ENCODE peak calls at places on chromosomes 5 and 9, in five cellular contexts. C is lung, B is OCI-LY7, K is A549, O is Peyer's patch. E is an unnamed sample.
A peak's percentile ranks its signal among the peaks of the same experiment; 100 is the strongest.

GRCh38 chr9:125674981-125675973 is 31.7 kb downstream of the MAPKAP1 start:
- DNase-seq in C (no peak), B (no peak), K (peak; percentile 72), O (no peak), E (no peak)

GRCh38 chr5:127332250-127332649 is 41.7 kb downstream of the MEGF10 start:
- DNase-seq in C (no peak), B (no peak), K (no peak), O (no peak), E (no peak)

GRCh38 chr9:3177362-3177761 is 333.5 kb upstream of the PUM3 start:
- DNase-seq in C (no peak), B (no peak), K (no peak), O (no peak), E (no peak)

GRCh38 chr9:115035872-115036612 is 81.9 kb downstream of the TNC start:
- DNase-seq in C (no peak), B (no peak), K (no peak), O (no peak), E (peak; percentile 72)

GRCh38 chr5:173242079-173242478 is 7.1 kb upstream of the NKX2-5 start:
- DNase-seq in C (no peak), B (no peak), K (no peak), O (no peak), E (no peak)

GRCh38 chr5:139147743-139148079 is 50.5 kb downstream of the SIL1 start:
- DNase-seq in C (peak; percentile 59), B (no peak), K (no peak), O (no peak), E (no peak)

GRCh38 chr5:104706570-104706969 is 1144.0 kb upstream of the NUDT12 start:
- DNase-seq in C (no peak), B (no peak), K (no peak), O (no peak), E (no peak)

GRCh38 chr9:124454296-124454695 is 4.0 kb downstream of the ADGRD2 start:
- DNase-seq in C (no peak), B (no peak), K (no peak), O (no peak), E (no peak)

GRCh38 chr9:133737071-133737773 is 930 bp downstream of the SARDH start:
- DNase-seq in C (no peak), B (no peak), K (no peak), O (no peak), E (no peak)

GRCh38 chr9:133738806-133739150 is 626 bp upstream of the SARDH start:
- DNase-seq in C (no peak), B (no peak), K (no peak), O (no peak), E (no peak)

GRCh38 chr9:133735894-133736293 is 2.3 kb downstream of the SARDH start:
- DNase-seq in C (no peak), B (no peak), K (no peak), O (no peak), E (no peak)

GRCh38 chr9:133738039-133738805 is at the start of gene SARDH:
- DNase-seq in C (peak; percentile 63), B (peak; percentile 24), K (no peak), O (peak; percentile 63), E (no peak)

GRCh38 chr9:133737774-133738038 is 446 bp downstream of the SARDH start:
- DNase-seq in C (no peak), B (no peak), K (no peak), O (no peak), E (no peak)
- H3K4me3 ChIP-seq in C (no peak overlapping the region), B (no peak overlapping the region), K (no peak overlapping the region), O (peak overlapping the region; percentile 30), E (no peak overlapping the region)

DNA sequence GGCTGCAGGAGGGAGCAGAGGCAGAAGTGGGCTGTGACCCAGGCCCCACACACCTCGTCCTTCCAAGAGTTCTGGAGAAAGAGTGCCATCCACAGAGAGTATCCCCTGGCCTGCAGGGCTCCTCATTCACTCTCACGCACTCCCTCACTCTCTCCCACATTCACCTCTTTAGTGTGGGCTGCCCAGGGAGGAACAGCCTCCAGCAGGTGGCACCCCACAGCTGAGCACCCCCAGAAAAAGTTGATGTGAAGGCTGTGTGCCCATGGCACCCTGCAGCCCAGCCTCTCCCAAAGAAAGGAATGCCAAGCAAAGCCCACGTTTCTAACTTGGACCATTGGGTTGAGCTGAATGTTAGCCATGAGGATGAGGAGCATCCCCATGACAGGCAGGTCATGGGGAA is 4.5 kb upstream of the SHC3 start:
- DNase-seq in C (no peak), B (no peak), K (no peak), O (peak; percentile 34), E (no peak)
- TF ChIP-seq CTCF in C (no peak), B (peak; percentile 26), K (no peak), O (no peak), E (peak; percentile 27)

GRCh38 chr9:94159069-94159915 is 75.0 kb downstream of the PTPDC1 start:
- DNase-seq in C (no peak), B (no peak), K (no peak), O (no peak), E (no peak)

GRCh38 chr9:94157408-94157801 is 73.1 kb downstream of the PTPDC1 start:
- DNase-seq in C (no peak), B (no peak), K (no peak), O (no peak), E (no peak)

GRCh38 chr9:94160594-94161501 is 76.6 kb downstream of the PTPDC1 start:
- DNase-seq in C (no peak), B (peak; percentile 30), K (peak; percentile 39), O (no peak), E (no peak)

GRCh38 chr9:94153905-94154304 is 69.6 kb downstream of the PTPDC1 start:
- DNase-seq in C (no peak), B (peak; percentile 84), K (no peak), O (peak; percentile 66), E (no peak)

GRCh38 chr9:94156549-94157407 is 72.5 kb downstream of the PTPDC1 start:
- DNase-seq in C (peak; percentile 78), B (no peak), K (peak; percentile 83), O (peak; percentile 68), E (no peak)
- H3K4me3 ChIP-seq in C (no peak overlapping the region), B (no peak overlapping the region), K (no peak overlapping the region), O (no peak overlapping the region), E (no peak overlapping the region)

DNA sequence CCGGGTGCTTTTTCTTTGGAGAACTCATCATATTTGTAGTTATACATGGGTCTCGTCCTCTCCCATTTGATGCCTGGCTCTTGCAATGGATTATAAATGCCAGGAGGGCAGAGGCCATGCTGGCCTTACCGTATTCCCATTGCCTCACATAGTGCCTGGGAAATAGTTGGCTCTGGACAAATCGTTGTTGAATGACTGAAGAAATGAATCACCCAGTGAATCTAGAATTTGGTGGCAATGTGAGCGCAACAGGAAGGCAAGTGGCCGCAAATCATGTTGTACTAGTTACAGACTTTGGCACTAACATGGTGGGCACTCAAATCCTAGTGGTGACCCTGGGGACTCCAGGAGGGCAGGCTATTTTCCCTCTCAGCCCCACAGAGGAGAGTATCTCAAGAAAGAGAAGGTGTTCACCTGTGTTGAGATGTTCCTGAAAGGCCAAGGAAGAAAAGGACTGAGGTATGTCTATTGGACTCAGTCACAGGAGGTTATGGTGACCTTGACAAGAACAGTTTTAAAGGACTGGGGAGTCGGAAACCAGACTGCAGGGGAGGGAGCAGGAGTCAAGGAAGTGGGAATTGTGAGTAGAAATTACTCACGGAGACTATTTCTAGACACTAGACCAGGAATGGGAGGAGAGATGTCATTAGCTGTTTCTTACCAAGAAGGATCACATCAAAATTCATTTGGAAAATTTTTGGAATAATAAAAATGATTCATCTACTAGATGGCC is 61.7 kb upstream of the COL15A1 start:
- DNase-seq in C (no peak), B (no peak), K (no peak), O (no peak), E (no peak)
- TF ChIP-seq CTCF in C (no peak), B (no peak), K (no peak), O (no peak), E (no peak)

GRCh38 chr5:58455495-58455894 is 4.4 kb downstream of the PLK2 start:
- DNase-seq in C (no peak), B (no peak), K (no peak), O (no peak), E (no peak)
- H3K4me3 ChIP-seq in C (peak overlapping the region; percentile 14), B (no peak overlapping the region), K (peak overlapping the region; percentile 91), O (no peak overlapping the region), E (no peak overlapping the region)

GRCh38 chr9:107674252-107674936 is 184.8 kb upstream of the KLF4 start:
- DNase-seq in C (no peak), B (no peak), K (no peak), O (no peak), E (no peak)

GRCh38 chr9:107674937-107675277 is 185.3 kb upstream of the KLF4 start:
- DNase-seq in C (no peak), B (no peak), K (no peak), O (peak; percentile 55), E (no peak)

GRCh38 chr9:107675476-107676264 is 186.1 kb upstream of the KLF4 start:
- DNase-seq in C (peak; percentile 33), B (no peak), K (no peak), O (no peak), E (no peak)

GRCh38 chr9:107667700-107668099 is 178.1 kb upstream of the KLF4 start:
- DNase-seq in C (no peak), B (no peak), K (no peak), O (no peak), E (no peak)

DNA sequence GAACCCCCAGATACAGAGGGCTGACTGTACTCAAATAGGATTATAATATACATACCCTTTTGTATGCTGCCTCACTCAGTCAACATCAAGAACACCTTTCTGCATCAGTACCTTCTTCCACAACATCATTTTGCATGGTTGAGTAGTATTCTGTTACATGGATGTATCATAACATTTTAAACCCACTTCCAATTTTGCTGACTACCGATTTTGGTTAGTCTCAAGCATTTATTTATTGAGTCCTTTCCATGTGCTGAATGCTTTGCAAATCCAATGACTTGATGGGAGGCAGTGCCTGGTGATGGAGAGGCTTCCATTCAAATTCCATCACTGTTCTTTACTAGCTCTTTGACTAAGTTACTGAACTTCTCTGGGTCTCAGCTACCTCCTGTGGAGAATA is 182.0 kb upstream of the KLF4 start:
- DNase-seq in C (no peak), B (no peak), K (no peak), O (no peak), E (no peak)
- TF ChIP-seq CTCF in C (no peak), B (no peak), K (no peak), O (no peak), E (no peak)

GRCh38 chr9:94140418-94140780 is 56.1 kb downstream of the PTPDC1 start:
- DNase-seq in C (no peak), B (no peak), K (no peak), O (no peak), E (no peak)
- H3K4me3 ChIP-seq in C (no peak overlapping the region), B (no peak overlapping the region), K (no peak overlapping the region), O (no peak overlapping the region), E (no peak overlapping the region)